ENCODE peak calls at places on chromosomes 6 and 20, in ten cellular contexts. One of them, this sample, is unnamed.

GRCh38 chr6:134477991-134478635 is 160.2 kb upstream of the SGK1 start:
- DNase-seq in AG09309: no peak
- DNase-seq in cardiac fibroblast: no peak
- DNase-seq in A549: no peak
- DNase-seq in fibroblast of lung: peak
- DNase-seq in esophagus squamous epithelium: no peak
- DNase-seq in osteoblast: peak
- DNase-seq in testis: no peak
- DNase-seq in SK-N-SH: no peak
- DNase-seq in HL-60: no peak
- DNase-seq in this sample: no peak

GRCh38 chr6:117169781-117170281 is 95.5 kb upstream of the VGLL2 start:
- DNase-seq in cardiac fibroblast: no peak
- DNase-seq in osteoblast: no peak
- DNase-seq in SK-N-SH: no peak
- DNase-seq in esophagus squamous epithelium: no peak
- DNase-seq in AG09309: no peak
- DNase-seq in A549: no peak
- DNase-seq in HL-60: no peak
- DNase-seq in testis: no peak
- DNase-seq in fibroblast of lung: no peak
- DNase-seq in this sample: no peak

GRCh38 chr6:13195826-13196225 is 132.5 kb downstream of the TBC1D7 start:
- DNase-seq in HL-60: no peak
- DNase-seq in osteoblast: no peak
- DNase-seq in SK-N-SH: no peak
- DNase-seq in cardiac fibroblast: no peak
- DNase-seq in esophagus squamous epithelium: no peak
- DNase-seq in AG09309: no peak
- DNase-seq in A549: no peak
- DNase-seq in testis: no peak
- DNase-seq in fibroblast of lung: no peak
- DNase-seq in this sample: no peak

GRCh38 chr6:1404713-1405098 is 15.3 kb downstream of the FOXF2 start:
- DNase-seq in HL-60: no peak
- DNase-seq in fibroblast of lung: no peak
- DNase-seq in osteoblast: no peak
- DNase-seq in cardiac fibroblast: no peak
- DNase-seq in AG09309: no peak
- DNase-seq in SK-N-SH: no peak
- DNase-seq in testis: no peak
- DNase-seq in A549: no peak
- DNase-seq in esophagus squamous epithelium: no peak
- DNase-seq in this sample: no peak

GRCh38 chr20:49691818-49692568 is 21.7 kb downstream of the B4GALT5 start:
- DNase-seq in fibroblast of lung: no peak
- DNase-seq in esophagus squamous epithelium: no peak
- DNase-seq in AG09309: no peak
- DNase-seq in HL-60: no peak
- DNase-seq in SK-N-SH: no peak
- DNase-seq in A549: no peak
- DNase-seq in cardiac fibroblast: no peak
- DNase-seq in osteoblast: no peak
- DNase-seq in testis: no peak
- DNase-seq in this sample: no peak

GRCh38 chr20:22106308-22106938 is 401.0 kb downstream of the PAX1 start:
- DNase-seq in SK-N-SH: peak
- DNase-seq in osteoblast: peak
- DNase-seq in A549: peak
- DNase-seq in cardiac fibroblast: no peak
- DNase-seq in HL-60: no peak
- DNase-seq in esophagus squamous epithelium: no peak
- DNase-seq in fibroblast of lung: no peak
- DNase-seq in testis: peak
- DNase-seq in AG09309: peak
- DNase-seq in this sample: no peak

GRCh38 chr6:153392156-153392555 is 261.1 kb upstream of the RGS17 start:
- DNase-seq in A549: peak
- DNase-seq in osteoblast: no peak
- DNase-seq in fibroblast of lung: no peak
- DNase-seq in SK-N-SH: no peak
- DNase-seq in testis: no peak
- DNase-seq in AG09309: no peak
- DNase-seq in HL-60: no peak
- DNase-seq in cardiac fibroblast: no peak
- DNase-seq in esophagus squamous epithelium: no peak
- DNase-seq in this sample: no peak

GRCh38 chr20:49853640-49854039 is 41.0 kb downstream of the SLC9A8 start:
- DNase-seq in SK-N-SH: peak
- DNase-seq in AG09309: peak
- DNase-seq in A549: peak
- DNase-seq in esophagus squamous epithelium: no peak
- DNase-seq in testis: no peak
- DNase-seq in fibroblast of lung: peak
- DNase-seq in osteoblast: peak
- DNase-seq in HL-60: no peak
- DNase-seq in cardiac fibroblast: peak
- DNase-seq in this sample: no peak

GRCh38 chr6:76275746-76276145 is 203.3 kb upstream of the IMPG1 start:
- DNase-seq in HL-60: no peak
- DNase-seq in fibroblast of lung: no peak
- DNase-seq in AG09309: no peak
- DNase-seq in esophagus squamous epithelium: no peak
- DNase-seq in testis: no peak
- DNase-seq in A549: no peak
- DNase-seq in SK-N-SH: peak
- DNase-seq in cardiac fibroblast: no peak
- DNase-seq in osteoblast: no peak
- DNase-seq in this sample: no peak
- TF ChIP-seq CTCF in HL-60: no peak
- TF ChIP-seq CTCF in fibroblast of lung: no peak
- TF ChIP-seq CTCF in AG09309: no peak
- TF ChIP-seq CTCF in esophagus squamous epithelium: no peak
- TF ChIP-seq CTCF in testis: no peak
- TF ChIP-seq CTCF in A549: no peak
- TF ChIP-seq CTCF in SK-N-SH: peak
- TF ChIP-seq CTCF in cardiac fibroblast: no peak
- TF ChIP-seq CTCF in osteoblast: no peak
- TF ChIP-seq CTCF in this sample: no peak

GRCh38 chr6:53858913-53859312 is 64.1 kb downstream of the LRRC1 start:
- DNase-seq in osteoblast: no peak
- DNase-seq in HL-60: no peak
- DNase-seq in esophagus squamous epithelium: no peak
- DNase-seq in AG09309: no peak
- DNase-seq in testis: no peak
- DNase-seq in cardiac fibroblast: no peak
- DNase-seq in SK-N-SH: no peak
- DNase-seq in fibroblast of lung: no peak
- DNase-seq in A549: no peak
- DNase-seq in this sample: no peak

GRCh38 chr6:53866231-53866630 is 71.4 kb downstream of the LRRC1 start:
- DNase-seq in AG09309: no peak
- DNase-seq in esophagus squamous epithelium: no peak
- DNase-seq in HL-60: no peak
- DNase-seq in testis: peak
- DNase-seq in fibroblast of lung: no peak
- DNase-seq in cardiac fibroblast: peak
- DNase-seq in osteoblast: no peak
- DNase-seq in SK-N-SH: no peak
- DNase-seq in A549: no peak
- DNase-seq in this sample: no peak

GRCh38 chr6:53860511-53860910 is 65.7 kb downstream of the LRRC1 start:
- DNase-seq in SK-N-SH: no peak
- DNase-seq in cardiac fibroblast: no peak
- DNase-seq in AG09309: no peak
- DNase-seq in fibroblast of lung: no peak
- DNase-seq in A549: no peak
- DNase-seq in osteoblast: no peak
- DNase-seq in esophagus squamous epithelium: no peak
- DNase-seq in HL-60: no peak
- DNase-seq in testis: no peak
- DNase-seq in this sample: no peak

GRCh38 chr6:53861543-53861942 is 66.7 kb downstream of the LRRC1 start:
- DNase-seq in SK-N-SH: no peak
- DNase-seq in fibroblast of lung: no peak
- DNase-seq in testis: no peak
- DNase-seq in esophagus squamous epithelium: no peak
- DNase-seq in HL-60: no peak
- DNase-seq in A549: no peak
- DNase-seq in AG09309: no peak
- DNase-seq in cardiac fibroblast: no peak
- DNase-seq in osteoblast: no peak
- DNase-seq in this sample: no peak

DNA sequence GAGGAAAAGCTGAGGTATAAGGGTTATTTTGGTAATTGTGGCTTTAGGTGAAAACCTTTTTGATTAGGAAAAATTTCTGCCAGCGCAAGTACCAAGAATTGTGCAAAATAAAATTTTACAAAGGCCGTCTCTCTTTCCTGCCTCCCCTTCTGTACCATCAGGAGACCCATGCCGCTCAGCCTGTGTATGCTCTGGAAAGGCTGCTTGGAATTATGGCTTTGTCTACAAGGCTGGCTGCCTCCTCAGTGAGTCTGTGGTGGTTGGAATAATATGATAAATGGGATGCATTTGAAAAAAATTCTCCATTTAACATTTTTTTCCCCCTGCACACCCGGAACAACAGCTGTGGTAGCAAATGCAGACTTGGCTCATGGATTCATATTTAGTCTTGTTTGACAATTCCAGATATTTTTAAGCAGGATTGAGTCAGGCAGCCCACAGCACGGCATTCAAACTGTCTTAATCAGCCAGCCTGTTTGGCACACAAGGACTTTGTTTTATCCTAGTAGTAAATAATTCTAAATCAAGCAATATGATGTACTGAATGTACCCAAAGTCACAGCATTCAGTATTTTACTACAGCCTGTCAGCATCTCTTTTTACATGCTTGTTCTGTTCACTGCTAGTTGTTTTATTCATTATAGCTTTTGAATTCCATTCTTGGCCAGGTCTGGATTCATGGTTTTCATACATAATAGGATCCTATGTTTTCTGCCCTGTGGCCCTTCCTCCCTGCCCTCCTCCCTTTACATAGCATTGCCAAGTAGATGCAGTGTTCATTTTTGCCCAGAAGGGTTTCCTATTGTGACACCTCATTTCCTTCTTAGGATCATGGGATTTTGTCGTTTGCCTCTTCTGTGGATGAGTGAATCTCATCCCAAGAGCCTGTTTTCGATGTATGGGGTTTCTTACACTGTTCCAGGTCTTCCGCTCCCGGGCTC is 68.0 kb downstream of the LRRC1 start:
- DNase-seq in A549: no peak
- DNase-seq in SK-N-SH: no peak
- DNase-seq in HL-60: no peak
- DNase-seq in testis: peak
- DNase-seq in osteoblast: no peak
- DNase-seq in AG09309: peak
- DNase-seq in cardiac fibroblast: peak
- DNase-seq in fibroblast of lung: peak
- DNase-seq in esophagus squamous epithelium: no peak
- DNase-seq in this sample: no peak
- TF ChIP-seq CTCF in A549: no peak
- TF ChIP-seq CTCF in SK-N-SH: no peak
- TF ChIP-seq CTCF in HL-60: no peak
- TF ChIP-seq CTCF in testis: no peak
- TF ChIP-seq CTCF in osteoblast: no peak
- TF ChIP-seq CTCF in AG09309: no peak
- TF ChIP-seq CTCF in cardiac fibroblast: no peak
- TF ChIP-seq CTCF in fibroblast of lung: no peak
- TF ChIP-seq CTCF in esophagus squamous epithelium: peak
- TF ChIP-seq CTCF in this sample: no peak

DNA sequence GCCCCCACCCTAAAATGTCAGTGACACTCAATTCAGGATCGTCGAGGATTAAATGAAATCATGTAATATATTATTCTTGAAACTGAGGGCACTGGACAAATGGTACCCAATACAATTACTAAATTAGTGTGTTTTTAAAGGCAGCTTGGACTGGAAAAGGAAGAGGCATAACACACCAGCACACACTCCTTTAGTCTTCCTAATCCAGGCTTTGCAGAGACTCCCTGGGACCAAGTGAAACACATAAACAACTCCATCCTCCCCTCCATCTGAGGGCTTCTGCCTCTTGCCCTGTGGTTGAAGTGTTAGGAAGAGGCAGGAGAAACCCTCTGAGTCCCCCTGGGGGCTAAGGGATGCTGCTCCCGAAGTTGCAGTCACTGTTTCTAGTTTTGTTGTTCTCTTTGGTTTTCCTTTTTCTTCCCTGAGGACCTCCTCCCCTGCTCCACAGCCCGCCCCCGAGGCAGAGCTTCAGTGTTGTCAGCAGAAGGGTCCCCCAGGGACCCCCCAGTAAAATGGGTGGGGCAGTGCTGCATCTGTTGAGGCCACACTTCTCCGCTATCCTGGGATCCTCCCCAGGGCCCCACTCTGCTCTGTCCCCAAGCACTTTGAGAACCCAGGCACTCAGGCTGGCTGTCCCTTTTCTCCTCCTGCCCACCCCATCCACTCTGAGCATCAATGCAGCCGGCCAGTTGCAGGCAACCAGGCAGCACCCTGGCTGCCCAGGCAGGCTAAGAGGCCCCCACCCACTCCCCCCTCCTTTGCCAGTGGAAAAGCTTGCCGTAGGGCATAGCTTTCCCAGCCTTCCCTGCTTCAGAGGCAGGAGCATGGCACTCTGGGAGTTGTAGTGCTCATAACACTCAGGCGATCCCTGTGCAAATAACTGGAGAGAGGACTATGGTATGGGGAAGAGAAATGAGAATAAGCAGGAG is 5.9 kb downstream of the TMEM63B start:
- DNase-seq in AG09309: no peak
- DNase-seq in esophagus squamous epithelium: no peak
- DNase-seq in A549: peak
- DNase-seq in HL-60: peak
- DNase-seq in SK-N-SH: peak
- DNase-seq in cardiac fibroblast: peak
- DNase-seq in osteoblast: peak
- DNase-seq in testis: peak
- DNase-seq in fibroblast of lung: peak
- DNase-seq in this sample: no peak
- TF ChIP-seq CTCF in AG09309: no peak
- TF ChIP-seq CTCF in esophagus squamous epithelium: no peak
- TF ChIP-seq CTCF in A549: no peak
- TF ChIP-seq CTCF in HL-60: no peak
- TF ChIP-seq CTCF in SK-N-SH: no peak
- TF ChIP-seq CTCF in cardiac fibroblast: no peak
- TF ChIP-seq CTCF in osteoblast: no peak
- TF ChIP-seq CTCF in testis: no peak
- TF ChIP-seq CTCF in fibroblast of lung: peak
- TF ChIP-seq CTCF in this sample: no peak

DNA sequence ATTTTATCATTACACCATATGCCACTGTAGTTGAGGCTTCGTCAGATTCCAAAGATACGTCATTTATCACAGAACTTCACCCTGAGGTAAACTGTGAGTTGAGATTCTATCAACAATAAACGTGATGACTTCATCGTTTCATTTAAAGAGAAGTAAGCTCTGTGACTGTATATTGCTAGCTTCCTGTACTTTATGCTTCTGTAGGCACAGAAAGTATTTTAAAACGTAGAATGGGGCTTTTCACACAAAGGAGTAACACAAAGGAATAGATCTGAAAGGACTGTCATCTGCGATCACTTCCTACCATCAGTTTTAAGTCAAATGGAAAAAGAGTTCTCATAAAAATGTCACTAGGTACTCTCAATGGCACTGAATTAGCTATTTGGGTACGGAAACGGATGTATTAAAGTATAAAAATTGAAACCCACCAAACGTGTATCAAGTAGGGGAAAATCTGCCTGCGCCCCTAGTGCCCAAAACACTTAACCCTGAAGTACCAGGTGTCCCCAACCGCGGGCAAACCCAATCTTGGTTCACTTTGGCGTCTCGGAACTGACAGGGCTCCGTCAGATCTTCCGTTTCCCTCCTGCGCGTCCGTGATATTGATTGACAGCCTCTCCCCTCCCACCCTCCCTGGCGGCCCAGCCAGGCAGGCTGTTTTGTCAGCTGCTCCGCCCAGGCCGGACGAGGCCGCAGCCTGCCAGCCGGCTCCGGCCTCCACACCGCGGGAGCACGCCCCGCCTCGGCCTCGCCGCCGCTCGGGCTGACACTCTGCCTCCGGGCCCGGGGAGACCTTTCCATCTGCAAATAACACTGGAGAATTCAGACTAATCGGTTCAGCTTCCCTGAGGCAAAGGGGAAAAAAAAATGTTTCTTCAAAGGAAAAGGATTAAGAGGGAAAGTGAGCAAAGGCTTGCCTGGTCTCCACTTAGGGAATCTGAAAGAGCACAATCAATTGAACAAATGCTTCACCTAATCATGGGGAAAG is 234.7 kb upstream of the MCHR2 start:
- DNase-seq in esophagus squamous epithelium: peak
- DNase-seq in HL-60: peak
- DNase-seq in fibroblast of lung: peak
- DNase-seq in osteoblast: peak
- DNase-seq in testis: peak
- DNase-seq in cardiac fibroblast: peak
- DNase-seq in A549: peak
- DNase-seq in AG09309: no peak
- DNase-seq in SK-N-SH: peak
- DNase-seq in this sample: no peak
- TF ChIP-seq CTCF in esophagus squamous epithelium: no peak
- TF ChIP-seq CTCF in HL-60: no peak
- TF ChIP-seq CTCF in fibroblast of lung: peak
- TF ChIP-seq CTCF in osteoblast: peak
- TF ChIP-seq CTCF in testis: no peak
- TF ChIP-seq CTCF in cardiac fibroblast: peak
- TF ChIP-seq CTCF in A549: no peak
- TF ChIP-seq CTCF in AG09309: peak
- TF ChIP-seq CTCF in SK-N-SH: peak
- TF ChIP-seq CTCF in this sample: no peak